ENCODE peak calls at places on chromosome 15, in six cellular contexts. One of them, this sample, is unnamed.
A peak's percentile ranks its signal among the peaks of the same experiment; 100 is the strongest.

GRCh38 chr15:25173241-25174028 is 218.6 kb downstream of the SNRPN start:
- DNase-seq in GM23338: no peak
- DNase-seq in OCI-LY7: no peak
- DNase-seq in MM.1S: no peak
- DNase-seq in PC-3: no peak
- DNase-seq in HCT116: no peak
- DNase-seq in this sample: no peak

GRCh38 chr15:80286055-80286454 is 34.0 kb upstream of the CTXND1 start:
- DNase-seq in HCT116: no peak
- DNase-seq in OCI-LY7: no peak
- DNase-seq in GM23338: no peak
- DNase-seq in MM.1S: no peak
- DNase-seq in PC-3: no peak
- DNase-seq in this sample: no peak

GRCh38 chr15:67331676-67332075 is 77.1 kb downstream of the IQCH start:
- DNase-seq in PC-3: no peak
- DNase-seq in GM23338: no peak
- DNase-seq in OCI-LY7: no peak
- DNase-seq in HCT116: no peak
- DNase-seq in MM.1S: no peak
- DNase-seq in this sample: no peak

GRCh38 chr15:99732711-99733267 is 448 bp downstream of the LYSMD4 start:
- DNase-seq in HCT116: no peak
- DNase-seq in GM23338: peak; percentile 59
- DNase-seq in OCI-LY7: peak; percentile 8
- DNase-seq in MM.1S: peak; percentile 16
- DNase-seq in PC-3: peak; percentile 4
- DNase-seq in this sample: peak; percentile 52

GRCh38 chr15:59176653-59177444 is 29.8 kb upstream of the LDHAL6B start:
- DNase-seq in PC-3: no peak
- DNase-seq in OCI-LY7: no peak
- DNase-seq in GM23338: no peak
- DNase-seq in HCT116: no peak
- DNase-seq in MM.1S: no peak
- DNase-seq in this sample: no peak

GRCh38 chr15:77455696-77456293 is 35.1 kb downstream of the HMG20A start:
- DNase-seq in PC-3: no peak
- DNase-seq in HCT116: no peak
- DNase-seq in OCI-LY7: no peak
- DNase-seq in MM.1S: no peak
- DNase-seq in GM23338: no peak
- DNase-seq in this sample: peak; percentile 7

GRCh38 chr15:99149366-99149765 is 44.5 kb downstream of the SYNM start:
- DNase-seq in HCT116: no peak
- DNase-seq in GM23338: no peak
- DNase-seq in OCI-LY7: no peak
- DNase-seq in PC-3: no peak
- DNase-seq in MM.1S: no peak
- DNase-seq in this sample: no peak

GRCh38 chr15:82103500-82103899 is 57.7 kb upstream of the MEX3B start:
- DNase-seq in OCI-LY7: no peak
- DNase-seq in HCT116: no peak
- DNase-seq in PC-3: no peak
- DNase-seq in GM23338: no peak
- DNase-seq in MM.1S: no peak
- DNase-seq in this sample: no peak

GRCh38 chr15:83570756-83571155 is 83.2 kb upstream of the ADAMTSL3 start:
- DNase-seq in GM23338: peak; percentile 22
- DNase-seq in PC-3: no peak
- DNase-seq in MM.1S: no peak
- DNase-seq in OCI-LY7: no peak
- DNase-seq in HCT116: no peak
- DNase-seq in this sample: no peak

GRCh38 chr15:35743320-35743719 is 197.4 kb upstream of the DPH6 start:
- DNase-seq in GM23338: no peak
- DNase-seq in PC-3: no peak
- DNase-seq in OCI-LY7: no peak
- DNase-seq in HCT116: no peak
- DNase-seq in MM.1S: no peak
- DNase-seq in this sample: no peak

GRCh38 chr15:79897701-79898113 is 893 bp upstream of the MTHFS start:
- DNase-seq in HCT116: no peak
- DNase-seq in PC-3: no peak
- DNase-seq in GM23338: peak; percentile 3
- DNase-seq in OCI-LY7: peak; percentile 20
- DNase-seq in MM.1S: no peak
- DNase-seq in this sample: no peak

GRCh38 chr15:69009353-69009752 is 5.1 kb upstream of the NOX5 start:
- DNase-seq in MM.1S: no peak
- DNase-seq in HCT116: no peak
- DNase-seq in GM23338: no peak
- DNase-seq in OCI-LY7: no peak
- DNase-seq in PC-3: no peak
- DNase-seq in this sample: no peak

GRCh38 chr15:35932541-35932940 is 386.6 kb upstream of the DPH6 start:
- DNase-seq in GM23338: no peak
- DNase-seq in HCT116: no peak
- DNase-seq in MM.1S: no peak
- DNase-seq in PC-3: no peak
- DNase-seq in OCI-LY7: no peak
- DNase-seq in this sample: no peak

GRCh38 chr15:43370310-43370974 is 401 bp downstream of the ZSCAN29 start:
- DNase-seq in OCI-LY7: no peak
- DNase-seq in GM23338: peak; percentile 66
- DNase-seq in MM.1S: no peak
- DNase-seq in HCT116: no peak
- DNase-seq in PC-3: no peak
- DNase-seq in this sample: peak; percentile 54

GRCh38 chr15:28929200-28929599 is 43.4 kb downstream of the APBA2 start:
- DNase-seq in HCT116: no peak
- DNase-seq in GM23338: no peak
- DNase-seq in OCI-LY7: no peak
- DNase-seq in PC-3: no peak
- DNase-seq in MM.1S: no peak
- DNase-seq in this sample: no peak

GRCh38 chr15:26970712-26971210 is at the start of gene GABRG3:
- DNase-seq in HCT116: no peak
- DNase-seq in OCI-LY7: no peak
- DNase-seq in GM23338: peak; percentile 82
- DNase-seq in PC-3: peak; percentile 12
- DNase-seq in MM.1S: no peak
- DNase-seq in this sample: peak; percentile 44

GRCh38 chr15:60243769-60244168 is 154.0 kb downstream of the ANXA2 start:
- DNase-seq in PC-3: no peak
- DNase-seq in HCT116: no peak
- DNase-seq in OCI-LY7: no peak
- DNase-seq in GM23338: no peak
- DNase-seq in MM.1S: no peak
- DNase-seq in this sample: no peak

GRCh38 chr15:66586155-66586976 is 20.6 kb upstream of the LCTL start:
- DNase-seq in PC-3: no peak
- DNase-seq in MM.1S: no peak
- DNase-seq in OCI-LY7: no peak
- DNase-seq in GM23338: no peak
- DNase-seq in HCT116: no peak
- DNase-seq in this sample: no peak

GRCh38 chr15:64634020-64634419 is 141.4 kb downstream of the RBPMS2 start:
- DNase-seq in MM.1S: peak; percentile 34
- DNase-seq in GM23338: peak; percentile 25
- DNase-seq in HCT116: no peak
- DNase-seq in PC-3: no peak
- DNase-seq in OCI-LY7: no peak
- DNase-seq in this sample: no peak

GRCh38 chr15:61441901-61442300 is 212.8 kb upstream of the RORA start:
- DNase-seq in HCT116: no peak
- DNase-seq in MM.1S: no peak
- DNase-seq in OCI-LY7: no peak
- DNase-seq in GM23338: no peak
- DNase-seq in PC-3: no peak
- DNase-seq in this sample: no peak

GRCh38 chr15:84973492-84974460 is 7.9 kb upstream of the PDE8A start:
- DNase-seq in PC-3: no peak
- DNase-seq in GM23338: no peak
- DNase-seq in OCI-LY7: no peak
- DNase-seq in HCT116: no peak
- DNase-seq in MM.1S: no peak
- DNase-seq in this sample: no peak

DNA sequence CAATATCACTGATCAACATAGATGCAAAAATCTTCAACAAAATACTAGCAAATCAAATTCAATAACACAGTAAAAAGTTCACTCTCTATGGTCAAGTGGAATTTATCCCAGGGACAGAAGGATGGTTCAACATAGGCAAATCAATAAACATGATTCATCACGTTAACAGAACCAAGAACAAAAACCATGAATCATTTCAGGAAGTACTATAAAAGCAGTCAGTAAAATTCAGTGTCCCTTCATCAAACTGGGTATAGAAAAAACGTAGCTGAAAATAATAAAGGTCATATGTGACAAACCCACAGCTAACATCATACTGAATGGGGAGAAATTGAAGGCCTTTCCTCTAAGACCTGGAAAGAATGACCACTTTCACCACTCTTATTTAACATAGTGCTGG is 172.1 kb downstream of the POLR2M start:
- DNase-seq in HCT116: peak; percentile 70
- DNase-seq in GM23338: no peak
- DNase-seq in OCI-LY7: no peak
- DNase-seq in MM.1S: no peak
- DNase-seq in PC-3: peak; percentile 68
- DNase-seq in this sample: no peak
- H3K36me3 ChIP-seq in HCT116: no peaks in the 10 kb centered on the region
- H3K36me3 ChIP-seq in GM23338: no peaks in the 10 kb centered on the region
- H3K36me3 ChIP-seq in OCI-LY7: no peaks in the 10 kb centered on the region
- H3K36me3 ChIP-seq in MM.1S: no peaks in the 10 kb centered on the region
- H3K36me3 ChIP-seq in PC-3: no peaks in the 10 kb centered on the region
- H3K36me3 ChIP-seq in this sample: no peaks in the 10 kb centered on the region

GRCh38 chr15:42165081-42165480 is 8.6 kb upstream of the PLA2G4F start:
- DNase-seq in HCT116: no peak
- DNase-seq in OCI-LY7: no peak
- DNase-seq in MM.1S: no peak
- DNase-seq in GM23338: no peak
- DNase-seq in PC-3: peak; percentile 28
- DNase-seq in this sample: no peak

GRCh38 chr15:42163947-42164550 is 7.6 kb upstream of the PLA2G4F start:
- DNase-seq in OCI-LY7: no peak
- DNase-seq in HCT116: no peak
- DNase-seq in PC-3: no peak
- DNase-seq in MM.1S: no peak
- DNase-seq in GM23338: no peak
- DNase-seq in this sample: no peak

GRCh38 chr15:42163291-42163690 is 6.9 kb upstream of the PLA2G4F start:
- DNase-seq in PC-3: no peak
- DNase-seq in MM.1S: no peak
- DNase-seq in HCT116: no peak
- DNase-seq in OCI-LY7: no peak
- DNase-seq in GM23338: no peak
- DNase-seq in this sample: no peak

GRCh38 chr15:42171122-42171521 is 14.7 kb upstream of the PLA2G4F start:
- DNase-seq in PC-3: no peak
- DNase-seq in HCT116: no peak
- DNase-seq in MM.1S: peak; percentile 19
- DNase-seq in OCI-LY7: no peak
- DNase-seq in GM23338: no peak
- DNase-seq in this sample: no peak

DNA sequence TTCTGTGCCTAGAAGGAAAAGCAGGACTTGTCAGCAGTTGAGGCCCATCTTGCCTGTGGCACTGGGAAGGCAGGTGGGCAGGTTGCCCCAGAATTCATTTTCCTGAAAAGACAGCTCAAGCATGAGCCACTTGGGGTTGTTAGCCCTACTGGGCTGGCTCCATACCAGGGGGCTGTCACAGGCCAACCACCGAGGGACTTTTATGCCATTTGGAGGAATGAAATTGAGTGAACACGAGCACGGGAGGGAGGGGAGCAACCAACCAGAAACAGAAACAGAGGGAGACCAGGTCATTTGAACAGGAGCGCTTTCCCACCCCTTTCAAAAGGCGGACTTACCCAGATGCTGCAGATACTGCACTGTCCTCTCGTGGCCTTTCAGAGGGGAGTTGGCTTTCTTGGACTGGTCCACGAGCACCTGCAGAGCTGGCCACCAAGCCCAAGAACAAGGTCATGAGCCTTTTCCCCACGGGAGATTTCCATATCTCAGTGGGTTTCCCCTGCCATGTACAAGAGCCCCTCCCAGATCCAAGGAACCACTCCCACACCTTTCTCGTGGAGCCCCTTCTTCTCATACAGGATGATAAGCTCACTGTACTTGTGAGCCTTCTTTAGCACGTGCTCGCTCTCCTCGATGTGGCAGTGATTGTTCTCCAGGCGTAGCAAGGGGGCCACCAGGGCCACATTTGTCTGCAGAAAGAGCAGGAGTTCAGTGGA is 9.9 kb upstream of the PLA2G4F start:
- DNase-seq in PC-3: no peak
- DNase-seq in OCI-LY7: no peak
- DNase-seq in MM.1S: no peak
- DNase-seq in HCT116: no peak
- DNase-seq in GM23338: no peak
- DNase-seq in this sample: no peak
- TF ChIP-seq EZH2phosphoT487 in PC-3: no peak
- TF ChIP-seq EZH2phosphoT487 in OCI-LY7: no peak
- TF ChIP-seq EZH2phosphoT487 in MM.1S: no peak
- TF ChIP-seq EZH2phosphoT487 in HCT116: no peak
- TF ChIP-seq EZH2phosphoT487 in GM23338: no peak
- TF ChIP-seq EZH2phosphoT487 in this sample: no peak

GRCh38 chr15:90047956-90048575 is 46.9 kb downstream of the ZNF710 start:
- DNase-seq in OCI-LY7: peak; percentile 11
- DNase-seq in HCT116: no peak
- DNase-seq in GM23338: no peak
- DNase-seq in MM.1S: no peak
- DNase-seq in PC-3: no peak
- DNase-seq in this sample: no peak

GRCh38 chr15:90046289-90046688 is 45.2 kb downstream of the ZNF710 start:
- DNase-seq in OCI-LY7: no peak
- DNase-seq in MM.1S: no peak
- DNase-seq in GM23338: no peak
- DNase-seq in PC-3: no peak
- DNase-seq in HCT116: no peak
- DNase-seq in this sample: no peak

GRCh38 chr15:90046846-90047481 is 45.8 kb downstream of the ZNF710 start:
- DNase-seq in PC-3: peak; percentile 67
- DNase-seq in HCT116: no peak
- DNase-seq in OCI-LY7: peak; percentile 85
- DNase-seq in MM.1S: peak; percentile 91
- DNase-seq in GM23338: no peak
- DNase-seq in this sample: no peak

GRCh38 chr15:90049030-90049429 is 47.9 kb downstream of the ZNF710 start:
- DNase-seq in OCI-LY7: no peak
- DNase-seq in HCT116: no peak
- DNase-seq in MM.1S: no peak
- DNase-seq in PC-3: no peak
- DNase-seq in GM23338: no peak
- DNase-seq in this sample: no peak

GRCh38 chr15:90049666-90050604 is 48.8 kb downstream of the ZNF710 start:
- DNase-seq in OCI-LY7: no peak
- DNase-seq in GM23338: no peak
- DNase-seq in PC-3: no peak
- DNase-seq in HCT116: no peak
- DNase-seq in MM.1S: no peak
- DNase-seq in this sample: no peak
- H3K36me3 ChIP-seq in OCI-LY7: no peaks in the 10 kb centered on the region
- H3K36me3 ChIP-seq in GM23338: no peaks in the 10 kb centered on the region
- H3K36me3 ChIP-seq in PC-3: no peaks in the 10 kb centered on the region
- H3K36me3 ChIP-seq in HCT116: no peaks in the 10 kb centered on the region
- H3K36me3 ChIP-seq in MM.1S: no peaks in the 10 kb centered on the region
- H3K36me3 ChIP-seq in this sample: no peaks in the 10 kb centered on the region

GRCh38 chr15:31758126-31758525 is 272.2 kb upstream of the CHRNA7 start:
- DNase-seq in PC-3: peak; percentile 55
- DNase-seq in MM.1S: peak; percentile 95
- DNase-seq in OCI-LY7: peak; percentile 8
- DNase-seq in HCT116: peak; percentile 16
- DNase-seq in GM23338: no peak
- DNase-seq in this sample: peak; percentile 34
- TF ChIP-seq EZH2phosphoT487 in PC-3: no peak
- TF ChIP-seq EZH2phosphoT487 in MM.1S: no peak
- TF ChIP-seq EZH2phosphoT487 in OCI-LY7: no peak
- TF ChIP-seq EZH2phosphoT487 in HCT116: no peak
- TF ChIP-seq EZH2phosphoT487 in GM23338: no peak
- TF ChIP-seq EZH2phosphoT487 in this sample: no peak

This sample was measured in hepatocyte.